ENCODE peak calls at places on chromosome 14, in four cellular contexts. H is GM12878, Q is K562, C is H1. F is an unnamed sample.

GRCh38 chr14:67003009-67003753 is 186.1 kb upstream of the GARIN2 start:
- DNase-seq in C (no peak), Q (no peak), H (no peak), F (no peak)

GRCh38 chr14:80213602-80214001 is 2.3 kb upstream of the DIO2 start:
- DNase-seq in C (peak; percentile 25), Q (peak; percentile 2), H (no peak), F (peak; percentile 16)

GRCh38 chr14:92693998-92694780 is 54.2 kb downstream of the LGMN start:
- DNase-seq in Q (peak; percentile 8), C (no peak), H (no peak), F (peak; percentile 78)

GRCh38 chr14:21987937-21988336 is 314.3 kb upstream of the OR4E1 start:
- DNase-seq in Q (peak; percentile 37), C (no peak), H (no peak), F (peak; percentile 45)

GRCh38 chr14:105783707-105784106 is 257.3 kb downstream of the TMEM121 start:
- DNase-seq in C (no peak), H (no peak), Q (no peak), F (no peak)

GRCh38 chr14:64801800-64802199 is 77.9 kb downstream of the SPTB start:
- DNase-seq in H (no peak), Q (peak; percentile 34), C (no peak), F (no peak)

GRCh38 chr14:34843011-34843554 is 32.1 kb downstream of the BAZ1A start:
- DNase-seq in C (no peak), H (peak; percentile 27), Q (peak; percentile 38), F (no peak)

GRCh38 chr14:86990396-86990795 is 1002.6 kb downstream of the GALC start:
- DNase-seq in Q (no peak), H (no peak), C (no peak), F (no peak)

GRCh38 chr14:25953532-25954144 is 644.2 kb downstream of the NOVA1 start:
- DNase-seq in H (no peak), C (no peak), Q (no peak), F (no peak)

GRCh38 chr14:97138801-97139200 is 341.6 kb downstream of the VRK1 start:
- DNase-seq in C (no peak), Q (peak; percentile 4), H (no peak), F (peak; percentile 29)

GRCh38 chr14:23379331-23380196 is 2.7 kb downstream of the CMTM5 start:
- DNase-seq in C (no peak), Q (peak; percentile 69), H (peak; percentile 3), F (peak; percentile 40)

GRCh38 chr14:53537421-53538315 is 384.5 kb upstream of the DDHD1 start:
- DNase-seq in C (no peak), Q (no peak), H (no peak), F (no peak)
- TF ChIP-seq EGR1 in C (no peak), Q (no peak), H (no peak), F (no peak)

GRCh38 chr14:55274144-55274543 is 2.9 kb downstream of the FBXO34 start:
- DNase-seq in Q (peak; percentile 12), H (no peak), C (no peak), F (no peak)

GRCh38 chr14:55272922-55273321 is 1.7 kb downstream of the FBXO34 start:
- DNase-seq in C (no peak), H (no peak), Q (no peak), F (no peak)

GRCh38 chr14:55276736-55277135 is 5.5 kb downstream of the FBXO34 start:
- DNase-seq in Q (no peak), C (no peak), H (no peak), F (no peak)

GRCh38 chr14:55272415-55272786 is 1.2 kb downstream of the FBXO34 start:
- DNase-seq in Q (no peak), C (no peak), H (no peak), F (no peak)

GRCh38 chr14:55274760-55275159 is 3.5 kb downstream of the FBXO34 start:
- DNase-seq in H (no peak), C (no peak), Q (peak; percentile 24), F (no peak)
- TF ChIP-seq EGR1 in H (no peak), C (no peak), Q (no peak), F (no peak)

GRCh38 chr14:39055786-39056474 is 47.1 kb downstream of the SEC23A start:
- DNase-seq in C (no peak), H (no peak), Q (peak; percentile 22), F (peak; percentile 12)

GRCh38 chr14:39050389-39050788 is 52.6 kb downstream of the SEC23A start:
- DNase-seq in C (no peak), Q (no peak), H (no peak), F (no peak)
- TF ChIP-seq EGR1 in C (no peak), Q (no peak), H (no peak), F (no peak)

GRCh38 chr14:32073537-32074189 is 3.4 kb upstream of the ARHGAP5 start:
- DNase-seq in H (peak; percentile 36), C (no peak), Q (peak; percentile 76), F (peak; percentile 82)

GRCh38 chr14:32074887-32075572 is 2.1 kb upstream of the ARHGAP5 start:
- DNase-seq in C (no peak), Q (no peak), H (no peak), F (no peak)

GRCh38 chr14:32077081-32078029 is at the start of gene ARHGAP5:
- DNase-seq in C (no peak), H (no peak), Q (no peak), F (no peak)

GRCh38 chr14:32076278-32077080 is 625 bp upstream of the ARHGAP5 start:
- DNase-seq in Q (peak; percentile 95), C (peak; percentile 88), H (peak; percentile 28), F (peak; percentile 90)

DNA sequence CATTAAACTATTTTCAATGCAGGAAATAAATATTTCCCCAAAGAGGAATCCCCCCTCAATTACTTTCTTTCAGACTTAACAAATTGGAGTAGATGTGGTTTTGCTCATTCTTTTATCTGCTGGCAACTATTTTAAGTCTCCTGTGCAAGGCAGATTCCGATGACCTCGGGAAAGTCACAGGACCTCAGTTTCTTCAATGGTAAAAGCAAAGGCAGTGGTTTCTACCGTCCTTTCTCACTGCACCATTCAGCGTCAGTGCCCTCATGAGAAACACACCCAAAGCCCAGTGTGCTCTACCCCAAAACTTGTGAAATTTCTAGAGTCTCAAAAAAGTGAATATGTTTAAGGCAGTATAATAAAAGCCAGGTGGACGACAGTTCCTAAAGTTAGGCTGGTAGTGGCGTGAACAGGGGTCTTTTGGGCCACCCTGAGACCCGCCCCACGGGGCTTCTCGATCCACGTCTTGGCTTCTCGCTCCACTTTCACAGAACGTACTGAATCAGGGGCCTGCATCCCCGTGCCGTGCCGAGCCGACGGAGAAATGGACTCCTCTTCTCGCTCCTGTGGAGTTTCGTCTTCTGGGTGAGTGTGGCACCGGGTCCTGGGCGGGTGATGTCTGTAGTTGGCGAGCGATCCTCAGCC is 1.3 kb upstream of the ARHGAP5 start:
- DNase-seq in C (no peak), H (no peak), Q (peak; percentile 23), F (no peak)
- TF ChIP-seq EGR1 in C (no peak), H (no peak), Q (no peak), F (no peak)

GRCh38 chr14:95360828-95361227 is 41.1 kb upstream of the CLMN start:
- DNase-seq in C (no peak), H (no peak), Q (no peak), F (no peak)

GRCh38 chr14:95361373-95362179 is 41.9 kb upstream of the CLMN start:
- DNase-seq in H (no peak), Q (peak; percentile 47), C (peak; percentile 72), F (peak; percentile 24)

GRCh38 chr14:95362180-95362494 is 42.4 kb upstream of the CLMN start:
- DNase-seq in Q (no peak), C (no peak), H (no peak), F (no peak)

GRCh38 chr14:95363468-95363954 is 43.8 kb upstream of the CLMN start:
- DNase-seq in Q (no peak), H (peak; percentile 12), C (no peak), F (no peak)

DNA sequence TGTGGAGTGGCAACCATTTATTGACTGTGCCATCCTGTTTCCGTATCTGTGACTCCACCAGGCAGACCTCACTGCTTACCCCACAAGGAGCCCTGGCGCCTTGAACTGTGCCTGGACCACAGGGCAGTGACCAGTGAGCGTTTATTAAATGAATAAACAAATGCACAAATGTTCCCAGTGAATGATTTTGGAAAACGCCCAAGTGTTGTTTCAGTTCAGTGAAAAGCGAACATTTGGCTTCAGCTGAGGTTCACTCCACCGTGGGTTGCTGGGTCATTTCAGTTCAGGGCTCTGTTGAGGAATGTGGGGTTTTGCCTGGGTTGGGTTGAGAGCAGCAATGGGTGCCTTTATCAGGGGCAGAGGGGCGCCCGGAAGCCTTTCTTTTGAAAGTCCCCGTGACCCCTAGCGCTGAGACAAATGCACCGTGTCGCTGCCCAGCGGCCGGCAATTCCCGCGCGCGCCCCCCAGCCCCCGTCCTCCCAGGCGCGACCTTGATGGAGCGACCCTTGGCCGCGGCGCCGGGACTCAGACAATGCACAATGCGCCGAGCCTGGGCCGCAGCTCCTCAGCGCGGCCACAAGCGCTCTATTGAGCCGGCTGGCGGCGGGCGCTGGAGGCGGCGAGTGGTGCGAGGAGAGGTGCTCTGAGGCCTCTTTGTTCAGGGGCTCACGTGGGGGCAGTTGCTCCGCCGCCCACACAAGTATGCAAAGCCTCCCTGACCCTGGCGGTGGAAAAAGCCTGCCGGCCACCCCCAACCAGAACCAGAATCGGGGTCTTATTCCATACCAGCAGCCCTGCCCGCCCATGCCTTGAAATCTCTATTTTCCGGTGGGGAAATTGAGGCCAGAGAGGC is 40.5 kb upstream of the CLMN start:
- DNase-seq in H (no peak), Q (no peak), C (no peak), F (no peak)
- TF ChIP-seq EGR1 in H (no peak), Q (no peak), C (peak; percentile 77), F (no peak)

DNA sequence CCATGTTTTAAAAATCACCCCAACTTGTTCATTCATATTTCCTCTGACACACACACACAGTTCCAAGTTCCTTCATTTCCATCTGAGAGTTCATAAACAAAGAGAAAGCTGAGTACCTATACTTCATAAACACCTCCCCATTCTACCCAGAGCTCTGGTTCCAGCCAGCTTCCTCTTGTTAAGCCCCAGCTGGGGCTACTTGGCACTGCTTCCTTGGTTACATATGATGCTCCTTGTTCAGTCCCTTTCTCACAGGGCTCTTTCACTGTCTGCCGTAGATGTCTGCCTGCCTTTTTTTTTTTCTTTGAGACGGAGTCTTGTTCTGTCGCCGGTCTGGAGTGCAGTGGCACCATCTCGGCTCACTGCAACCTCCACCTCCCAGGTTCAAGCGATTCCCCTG is 77.5 kb downstream of the COX16 start:
- DNase-seq in C (no peak), H (no peak), Q (no peak), F (no peak)
- TF ChIP-seq EGR1 in C (no peak), H (no peak), Q (no peak), F (no peak)

DNA sequence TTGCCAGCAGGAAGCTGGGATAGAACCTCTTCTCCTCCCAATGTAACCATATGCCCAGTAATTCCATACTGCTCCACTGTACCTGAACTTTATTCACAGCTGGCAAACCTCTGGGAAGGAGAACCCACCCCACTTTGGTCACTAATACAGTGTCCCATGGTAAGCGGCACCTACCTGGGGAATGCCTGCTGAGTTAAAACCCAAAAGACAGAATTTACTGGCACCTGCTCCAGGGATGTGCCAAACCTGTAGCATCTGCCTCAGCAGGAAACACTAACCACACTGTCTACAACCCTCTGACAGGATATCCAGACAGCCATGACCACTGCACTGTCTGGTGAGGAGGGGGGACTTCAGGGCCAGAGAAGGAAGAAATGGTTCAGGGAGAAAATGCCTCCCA is 26.6 kb downstream of the DDX24 start:
- DNase-seq in C (no peak), H (no peak), Q (no peak), F (no peak)
- TF ChIP-seq EGR1 in C (no peak), H (no peak), Q (no peak), F (no peak)

F was measured in HCT116.